ENCODE peak calls at places on chromosomes 5 and 9, in four cellular contexts. M is HCT116, J is K562, K is GM23338. Z is an unnamed sample.

GRCh38 chr5:141846031-141846430 is 32.2 kb downstream of the PCDH1 start:
- DNase-seq in K (peak; percentile 80), J (no peak), M (no peak), Z (no peak)

GRCh38 chr5:178208540-178209227 is 4.4 kb downstream of the HNRNPAB start:
- DNase-seq in J (peak; percentile 53), K (peak; percentile 52), M (no peak), Z (no peak)

GRCh38 chr9:136208675-136209074 is 3.7 kb upstream of the LHX3 start:
- DNase-seq in M (no peak), J (no peak), K (no peak), Z (no peak)

GRCh38 chr5:139812323-139812722 is 16.7 kb downstream of the PSD2 start:
- DNase-seq in K (no peak), J (no peak), M (no peak), Z (no peak)

GRCh38 chr9:128066713-128067621 is at the start of gene NAIF1:
- DNase-seq in J (peak; percentile 86), K (peak; percentile 99), M (peak; percentile 99), Z (peak; percentile 99)

GRCh38 chr5:116454417-116454927 is 120.2 kb downstream of the SEMA6A start:
- DNase-seq in M (no peak), J (no peak), K (no peak), Z (no peak)

GRCh38 chr5:115435065-115435775 is 109.4 kb downstream of the FEM1C start:
- DNase-seq in J (no peak), K (no peak), M (no peak), Z (no peak)

GRCh38 chr9:90593646-90594045 is 49.0 kb downstream of the DIRAS2 start:
- DNase-seq in K (no peak), M (no peak), J (no peak), Z (no peak)

GRCh38 chr5:172733179-172733973 is 37.6 kb downstream of the DUSP1 start:
- DNase-seq in M (no peak), K (peak; percentile 34), J (no peak), Z (no peak)

GRCh38 chr9:85742630-85742928 is 825 bp upstream of the AGTPBP1 start:
- DNase-seq in K (no peak), M (no peak), J (no peak), Z (no peak)

GRCh38 chr9:70480405-70480980 is 66.0 kb upstream of the KLF9 start:
- DNase-seq in J (no peak), K (no peak), M (no peak), Z (no peak)

GRCh38 chr9:70477907-70478480 is 63.5 kb upstream of the KLF9 start:
- DNase-seq in J (no peak), M (no peak), K (no peak), Z (no peak)

GRCh38 chr9:70479880-70480291 is 65.4 kb upstream of the KLF9 start:
- DNase-seq in M (no peak), K (peak; percentile 56), J (no peak), Z (no peak)

GRCh38 chr9:70477146-70477745 is 62.8 kb upstream of the KLF9 start:
- DNase-seq in J (no peak), M (no peak), K (no peak), Z (no peak)

DNA sequence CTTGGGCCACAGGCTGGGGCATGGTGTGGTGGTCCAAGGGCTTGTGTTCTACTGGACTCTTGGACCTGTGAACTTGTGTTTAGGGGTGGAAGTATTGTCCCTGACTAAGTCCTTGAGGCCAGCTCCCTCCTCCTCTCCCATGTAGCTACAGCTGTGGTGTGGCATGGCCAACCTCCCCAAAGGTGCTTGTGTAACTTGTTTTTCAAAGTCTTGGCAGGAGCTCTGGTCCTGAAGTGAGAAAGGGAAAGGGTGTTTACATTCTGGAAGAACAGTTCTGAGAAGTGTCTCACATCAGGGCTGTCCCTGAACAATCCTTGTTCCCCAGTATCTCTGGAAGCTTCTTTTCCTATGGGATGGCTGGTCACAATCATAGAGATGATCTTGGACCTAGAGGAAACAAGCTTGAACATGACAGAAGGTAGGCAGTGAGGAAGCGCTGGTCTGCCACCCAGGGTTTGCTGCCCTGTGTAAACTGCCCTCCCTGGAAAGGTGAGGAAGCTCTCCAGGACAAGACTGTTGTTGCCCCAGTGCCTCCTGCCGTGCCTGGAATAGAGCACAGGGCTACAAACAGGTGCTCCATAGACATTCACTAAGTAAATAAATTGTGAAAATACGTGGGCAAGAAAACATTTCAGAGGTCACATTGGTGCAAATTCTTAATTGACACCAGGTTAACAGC is 64.6 kb upstream of the KLF9 start:
- DNase-seq in M (no peak), K (no peak), J (no peak), Z (no peak)
- TF ChIP-seq POLR2AphosphoS5 in M (no peak), K (no peak), J (no peak), Z (no peak)

DNA sequence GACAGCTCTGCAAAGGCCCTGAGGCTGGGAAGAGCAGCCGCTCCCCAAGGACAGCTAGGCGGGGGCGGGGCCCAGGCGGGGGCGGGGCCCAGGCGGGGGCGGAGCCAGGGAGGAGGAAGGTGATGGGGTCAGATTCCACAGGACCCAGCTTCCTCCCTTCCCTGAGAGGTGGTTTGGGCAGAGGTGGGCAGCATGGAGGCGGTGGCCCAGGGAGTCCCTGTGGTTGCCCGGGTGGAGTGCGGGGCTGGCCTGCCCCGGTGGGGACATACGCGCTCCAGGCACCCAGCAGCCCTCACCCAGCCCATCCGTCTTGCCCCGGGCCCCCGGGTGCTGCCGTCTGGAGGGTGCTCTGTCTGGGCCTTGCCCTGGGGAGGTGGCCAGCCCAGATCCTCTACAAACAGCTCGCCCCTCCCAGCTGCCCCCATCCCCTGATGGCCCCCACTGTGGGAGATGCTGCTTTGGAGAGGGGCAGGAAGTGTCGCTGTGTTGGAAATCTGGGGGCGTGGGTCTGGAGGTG is 11.0 kb upstream of the RNU6ATAC start:
- DNase-seq in K (peak; percentile 69), J (peak; percentile 89), M (no peak), Z (peak; percentile 73)
- TF ChIP-seq REST in K (no peak), J (no peak), M (no peak), Z (no peak)

GRCh38 chr9:94788706-94789105 is 62.2 kb downstream of the AOPEP start:
- DNase-seq in J (no peak), M (no peak), K (no peak), Z (no peak)
- TF ChIP-seq POLR2AphosphoS5 in J (no peak), M (no peak), K (no peak), Z (no peak)

DNA sequence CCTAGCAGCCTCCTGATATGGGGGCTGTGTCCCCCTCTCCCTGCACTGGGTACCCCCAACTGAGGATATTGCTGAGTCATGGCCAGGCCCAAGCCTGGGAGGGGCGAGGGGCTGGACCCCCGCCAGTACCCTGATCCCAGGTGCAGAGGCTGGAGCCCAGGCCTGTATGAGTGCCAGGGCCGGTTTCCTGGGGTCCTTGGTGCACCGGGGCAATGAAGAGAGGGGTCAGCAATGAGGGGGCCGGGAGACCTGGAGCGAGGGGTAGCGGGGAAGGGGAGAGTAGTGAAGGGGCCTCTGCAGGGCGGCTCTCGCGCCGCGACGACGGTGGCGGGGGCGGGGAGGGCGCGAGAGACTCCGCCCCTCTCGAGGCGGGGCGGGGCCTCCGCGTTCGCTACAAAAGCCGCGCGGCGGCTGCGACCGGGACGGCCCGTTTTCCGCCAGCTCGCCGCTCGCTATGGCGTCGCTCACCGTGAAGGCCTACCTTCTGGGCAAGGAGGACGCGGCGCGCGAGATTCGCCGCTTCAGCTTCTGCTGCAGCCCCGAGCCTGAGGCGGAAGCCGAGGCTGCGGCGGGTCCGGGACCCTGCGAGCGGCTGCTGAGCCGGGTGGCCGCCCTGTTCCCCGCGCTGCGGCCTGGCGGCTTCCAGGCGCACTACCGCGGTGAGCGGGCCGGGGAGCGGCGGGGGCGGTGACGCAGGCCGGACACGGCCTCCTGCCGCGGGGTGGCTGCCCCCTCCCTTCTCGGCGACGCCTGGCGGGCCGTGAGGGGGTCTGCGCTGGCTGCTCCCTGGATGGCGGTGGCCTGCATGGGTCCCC is at the start of gene SQSTM1:
- DNase-seq in K (peak; percentile 80), M (no peak), J (peak; percentile 80), Z (peak; percentile 66)
- TF ChIP-seq REST in K (no peak), M (no peak), J (peak; percentile 46), Z (no peak)

DNA sequence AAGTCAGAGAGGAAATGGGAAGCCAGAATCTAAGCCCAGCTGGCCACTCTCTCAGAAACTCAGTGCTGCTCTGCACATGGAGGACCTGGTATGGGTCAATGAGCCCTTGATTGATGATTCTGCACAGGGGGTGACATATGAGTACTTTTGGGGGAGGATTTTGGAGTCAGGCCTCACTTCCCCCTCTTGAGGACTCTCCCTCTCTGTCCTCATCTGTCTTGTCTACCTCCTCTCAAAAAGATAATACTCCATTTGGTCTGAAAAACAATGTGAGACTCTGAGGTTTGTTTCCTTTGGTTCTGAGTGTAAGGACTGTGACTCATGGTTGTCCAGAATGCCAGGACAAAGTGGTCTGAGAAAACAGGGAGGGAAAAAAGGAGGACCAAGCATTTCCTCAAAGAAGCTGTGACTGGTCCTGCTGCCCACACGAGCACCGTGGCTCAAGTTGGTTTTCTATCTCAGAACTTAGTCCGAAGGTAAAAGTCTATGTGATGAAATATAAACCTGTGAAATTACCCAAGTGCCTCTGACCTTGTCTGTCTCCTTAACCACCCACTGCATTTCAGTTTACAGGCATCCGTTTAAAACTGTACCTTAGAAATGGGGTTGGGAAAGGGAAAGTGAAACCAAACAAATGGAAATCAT is 11.1 kb downstream of the TTC39B start:
- DNase-seq in K (no peak), M (no peak), J (no peak), Z (no peak)
- TF ChIP-seq POLR2AphosphoS5 in K (no peak), M (no peak), J (no peak), Z (no peak)

GRCh38 chr9:129627556-129628492 is 1.9 kb downstream of the NTMT1 start:
- DNase-seq in K (no peak), J (no peak), M (no peak), Z (no peak)
- TF ChIP-seq REST in K (no peak), J (no peak), M (no peak), Z (no peak)

GRCh38 chr9:38066907-38067610 is 2.0 kb downstream of the SHB start:
- DNase-seq in M (no peak), K (peak; percentile 45), J (peak; percentile 49), Z (no peak)
- TF ChIP-seq POLR2AphosphoS5 in M (no peak), K (no peak), J (no peak), Z (no peak)

GRCh38 chr5:123813937-123814624 is 302.1 kb downstream of the CSNK1G3 start:
- DNase-seq in J (no peak), K (no peak), M (no peak), Z (no peak)

GRCh38 chr5:123813251-123813650 is 301.3 kb downstream of the CSNK1G3 start:
- DNase-seq in K (no peak), M (no peak), J (no peak), Z (no peak)

GRCh38 chr5:123811771-123812170 is 299.8 kb downstream of the CSNK1G3 start:
- DNase-seq in J (no peak), M (no peak), K (no peak), Z (no peak)

GRCh38 chr5:123817267-123817666 is 305.3 kb downstream of the CSNK1G3 start:
- DNase-seq in M (no peak), J (no peak), K (no peak), Z (no peak)

DNA sequence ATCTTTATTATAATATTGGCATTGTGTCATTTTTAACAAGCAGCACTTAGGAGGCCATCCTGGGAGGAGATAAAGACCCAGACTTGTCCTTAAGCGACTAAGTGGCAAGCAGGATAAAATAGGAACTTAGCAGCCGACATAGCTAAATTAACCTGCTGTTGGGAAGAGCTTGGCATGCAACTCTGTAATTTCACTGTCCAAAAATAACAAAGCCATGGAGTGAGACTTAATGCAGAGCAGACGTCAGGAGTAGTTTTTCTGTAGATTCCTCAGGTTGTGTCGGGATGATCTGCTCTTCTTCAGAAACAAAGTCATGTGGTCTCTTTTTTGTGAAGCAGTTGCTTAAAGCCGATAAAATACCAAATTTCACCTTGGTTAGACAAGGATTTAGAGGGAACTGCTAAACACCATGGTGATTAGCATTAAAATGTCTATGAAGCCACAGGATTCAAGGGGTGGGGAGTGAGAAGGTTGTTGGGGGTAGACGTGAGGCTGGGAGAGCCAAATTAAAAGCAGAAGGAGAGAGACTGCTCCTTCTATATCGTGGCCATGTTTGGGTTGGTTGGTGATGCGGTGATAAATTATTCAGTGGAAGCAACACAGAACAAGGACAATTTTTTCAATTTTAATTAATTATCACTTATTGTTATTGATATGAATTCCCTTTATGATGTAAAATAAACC is 303.0 kb downstream of the CSNK1G3 start:
- DNase-seq in J (no peak), K (peak; percentile 34), M (no peak), Z (no peak)
- TF ChIP-seq REST in J (no peak), K (no peak), M (no peak), Z (no peak)